ENCODE peak calls at places on chromosomes 11 and 22, in six cellular contexts. One of them, this sample, is unnamed.

GRCh38 chr11:38814670-38815069 is 2216.6 kb upstream of the RAG2 start:
- DNase-seq in epithelial cell of esophagus: peak; percentile 45
- DNase-seq in neural progenitor cell: no peak
- DNase-seq in mammary epithelial cell: peak; percentile 84
- DNase-seq in right atrium auricular region: no peak
- DNase-seq in ovary: no peak
- DNase-seq in this sample: peak; percentile 32

GRCh38 chr11:30583505-30584280 is 2.5 kb downstream of the MPPED2 start:
- DNase-seq in epithelial cell of esophagus: no peak
- DNase-seq in neural progenitor cell: peak; percentile 59
- DNase-seq in mammary epithelial cell: no peak
- DNase-seq in right atrium auricular region: peak; percentile 61
- DNase-seq in ovary: peak; percentile 36
- DNase-seq in this sample: no peak

GRCh38 chr22:41966225-41966606 is 3.0 kb upstream of the SEPTIN3 start:
- DNase-seq in epithelial cell of esophagus: no peak
- DNase-seq in neural progenitor cell: no peak
- DNase-seq in mammary epithelial cell: no peak
- DNase-seq in right atrium auricular region: no peak
- DNase-seq in ovary: no peak
- DNase-seq in this sample: no peak

GRCh38 chr11:1326435-1327063 is 17.1 kb upstream of the TOLLIP start:
- DNase-seq in epithelial cell of esophagus: no peak
- DNase-seq in neural progenitor cell: no peak
- DNase-seq in mammary epithelial cell: no peak
- DNase-seq in right atrium auricular region: no peak
- DNase-seq in ovary: no peak
- DNase-seq in this sample: peak; percentile 36

GRCh38 chr11:87173185-87174039 is 135.7 kb downstream of the TMEM135 start:
- DNase-seq in epithelial cell of esophagus: peak; percentile 43
- DNase-seq in neural progenitor cell: no peak
- DNase-seq in mammary epithelial cell: peak; percentile 58
- DNase-seq in right atrium auricular region: no peak
- DNase-seq in ovary: no peak
- DNase-seq in this sample: peak; percentile 74

GRCh38 chr22:49934891-49935557 is 16.6 kb downstream of the CRELD2 start:
- DNase-seq in epithelial cell of esophagus: peak; percentile 36
- DNase-seq in neural progenitor cell: peak; percentile 65
- DNase-seq in mammary epithelial cell: no peak
- DNase-seq in right atrium auricular region: no peak
- DNase-seq in ovary: peak; percentile 92
- DNase-seq in this sample: no peak

GRCh38 chr22:50672471-50673230 is at the start of gene SHANK3:
- DNase-seq in epithelial cell of esophagus: no peak
- DNase-seq in neural progenitor cell: no peak
- DNase-seq in mammary epithelial cell: no peak
- DNase-seq in right atrium auricular region: peak; percentile 64
- DNase-seq in ovary: no peak
- DNase-seq in this sample: no peak

GRCh38 chr11:11366793-11367192 is 13.7 kb upstream of the CSNK2A3 start:
- DNase-seq in epithelial cell of esophagus: peak; percentile 17
- DNase-seq in neural progenitor cell: no peak
- DNase-seq in mammary epithelial cell: no peak
- DNase-seq in right atrium auricular region: no peak
- DNase-seq in ovary: no peak
- DNase-seq in this sample: no peak

GRCh38 chr11:111423250-111423615 is 44.2 kb upstream of the POU2AF1 start:
- DNase-seq in epithelial cell of esophagus: no peak
- DNase-seq in neural progenitor cell: no peak
- DNase-seq in mammary epithelial cell: no peak
- DNase-seq in right atrium auricular region: no peak
- DNase-seq in ovary: no peak
- DNase-seq in this sample: no peak
- TF ChIP-seq CTCF in epithelial cell of esophagus: no peak
- TF ChIP-seq CTCF in neural progenitor cell: no peak
- TF ChIP-seq CTCF in mammary epithelial cell: no peak
- TF ChIP-seq CTCF in right atrium auricular region: no peak
- TF ChIP-seq CTCF in ovary: no peak
- TF ChIP-seq CTCF in this sample: peak; percentile 7

GRCh38 chr11:46725338-46726205 is 6.6 kb downstream of the F2 start:
- DNase-seq in epithelial cell of esophagus: no peak
- DNase-seq in neural progenitor cell: no peak
- DNase-seq in mammary epithelial cell: no peak
- DNase-seq in right atrium auricular region: no peak
- DNase-seq in ovary: no peak
- DNase-seq in this sample: no peak
- TF ChIP-seq CTCF in epithelial cell of esophagus: no peak
- TF ChIP-seq CTCF in neural progenitor cell: no peak
- TF ChIP-seq CTCF in mammary epithelial cell: no peak
- TF ChIP-seq CTCF in right atrium auricular region: no peak
- TF ChIP-seq CTCF in ovary: no peak
- TF ChIP-seq CTCF in this sample: no peak

DNA sequence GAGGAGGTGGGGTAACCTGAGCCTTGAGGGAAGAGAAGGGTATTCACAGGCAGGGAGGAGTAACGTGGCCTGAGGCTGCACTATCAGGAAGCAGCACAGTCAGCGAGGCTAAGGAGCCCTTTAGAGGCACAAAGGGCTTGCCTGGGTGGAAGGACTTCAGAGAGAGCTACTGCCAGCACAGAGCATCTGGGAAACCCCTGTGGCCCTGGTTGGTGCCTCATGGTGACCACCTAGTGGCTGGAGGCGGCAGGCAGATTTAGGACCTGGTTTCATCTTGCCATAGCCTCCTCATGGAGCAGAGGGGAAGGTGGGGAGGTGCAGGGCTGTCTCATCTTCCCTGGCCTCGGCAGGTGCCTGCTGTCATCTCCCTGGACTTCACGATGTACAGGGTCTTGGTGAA is 64.5 kb downstream of the MPPED1 start:
- DNase-seq in epithelial cell of esophagus: no peak
- DNase-seq in neural progenitor cell: peak; percentile 37
- DNase-seq in mammary epithelial cell: no peak
- DNase-seq in right atrium auricular region: no peak
- DNase-seq in ovary: no peak
- DNase-seq in this sample: no peak
- TF ChIP-seq CTCF in epithelial cell of esophagus: no peak
- TF ChIP-seq CTCF in neural progenitor cell: peak; percentile 35
- TF ChIP-seq CTCF in mammary epithelial cell: no peak
- TF ChIP-seq CTCF in right atrium auricular region: no peak
- TF ChIP-seq CTCF in ovary: no peak
- TF ChIP-seq CTCF in this sample: no peak

GRCh38 chr22:35135165-35135564 is 69.2 kb downstream of the ISX start:
- DNase-seq in epithelial cell of esophagus: no peak
- DNase-seq in neural progenitor cell: peak; percentile 48
- DNase-seq in mammary epithelial cell: no peak
- DNase-seq in right atrium auricular region: no peak
- DNase-seq in ovary: no peak
- DNase-seq in this sample: no peak

GRCh38 chr22:35138521-35138920 is 72.6 kb downstream of the ISX start:
- DNase-seq in epithelial cell of esophagus: no peak
- DNase-seq in neural progenitor cell: no peak
- DNase-seq in mammary epithelial cell: no peak
- DNase-seq in right atrium auricular region: no peak
- DNase-seq in ovary: no peak
- DNase-seq in this sample: no peak

DNA sequence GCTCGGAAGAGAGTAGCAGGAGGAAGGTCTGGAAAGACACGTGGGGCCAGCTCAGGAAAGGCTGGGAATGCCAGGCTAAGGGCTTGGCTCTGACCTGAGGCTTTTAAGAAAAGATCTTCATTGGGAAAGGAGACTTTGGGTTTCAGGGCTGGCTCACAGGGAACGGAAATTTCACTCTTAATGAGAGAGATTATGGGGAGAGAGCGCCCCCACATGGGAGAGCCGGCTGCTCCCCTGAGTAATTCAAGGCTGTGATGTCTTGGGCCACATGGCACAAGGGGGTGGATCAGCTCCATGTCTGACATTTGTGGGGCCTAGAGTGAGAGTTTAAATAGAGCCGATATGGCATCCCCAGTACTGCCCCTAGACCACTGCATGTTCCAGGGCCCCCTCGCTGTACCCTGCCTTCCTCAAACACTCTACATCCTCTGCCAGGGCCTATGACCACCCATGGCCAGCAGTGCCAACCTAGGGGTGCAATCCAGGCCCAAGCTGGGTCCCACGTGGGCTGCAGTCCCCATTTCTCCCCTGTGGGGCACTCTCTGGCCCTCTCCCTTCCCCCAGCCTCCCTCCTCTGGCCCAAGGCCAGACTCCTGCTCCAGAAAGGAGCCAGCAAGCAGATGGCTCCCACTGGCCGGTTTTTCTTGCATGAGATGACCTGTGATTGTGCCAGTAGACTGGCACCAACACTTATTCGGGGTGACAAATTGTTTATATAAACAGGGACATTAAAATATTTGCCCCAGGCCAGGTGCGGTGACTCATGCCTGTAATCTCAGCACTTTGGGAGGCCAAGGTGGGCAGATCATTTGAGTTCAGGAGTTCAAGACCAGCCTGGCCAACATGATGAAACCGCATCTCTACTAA is 75.2 kb downstream of the ISX start:
- DNase-seq in epithelial cell of esophagus: no peak
- DNase-seq in neural progenitor cell: peak; percentile 67
- DNase-seq in mammary epithelial cell: no peak
- DNase-seq in right atrium auricular region: no peak
- DNase-seq in ovary: no peak
- DNase-seq in this sample: no peak
- TF ChIP-seq CTCF in epithelial cell of esophagus: no peak
- TF ChIP-seq CTCF in neural progenitor cell: peak; percentile 70
- TF ChIP-seq CTCF in mammary epithelial cell: no peak
- TF ChIP-seq CTCF in right atrium auricular region: no peak
- TF ChIP-seq CTCF in ovary: no peak
- TF ChIP-seq CTCF in this sample: peak; percentile 30

DNA sequence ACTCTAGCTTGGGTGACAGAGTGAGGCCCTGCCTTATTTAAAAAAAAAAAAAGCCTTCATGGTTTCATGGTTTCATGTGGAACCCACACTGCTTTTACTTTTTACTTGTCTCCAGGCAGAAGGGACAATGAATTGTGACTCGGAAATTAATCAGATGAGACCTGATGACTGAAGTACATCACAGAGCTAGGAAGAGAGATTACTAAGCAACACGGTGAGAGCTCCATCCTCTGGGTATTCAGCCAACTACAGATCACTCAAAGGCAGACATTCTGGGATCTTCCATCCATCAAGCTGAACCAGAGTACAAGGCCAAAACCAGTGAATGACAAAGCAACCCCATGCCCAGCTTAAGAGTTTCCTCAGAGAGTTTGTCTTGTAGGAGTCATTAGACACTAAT is 433.2 kb downstream of the SOX6 start:
- DNase-seq in epithelial cell of esophagus: peak; percentile 57
- DNase-seq in neural progenitor cell: peak; percentile 31
- DNase-seq in mammary epithelial cell: peak; percentile 29
- DNase-seq in right atrium auricular region: no peak
- DNase-seq in ovary: no peak
- DNase-seq in this sample: no peak
- TF ChIP-seq CTCF in epithelial cell of esophagus: peak; percentile 44
- TF ChIP-seq CTCF in neural progenitor cell: peak; percentile 35
- TF ChIP-seq CTCF in mammary epithelial cell: no peak
- TF ChIP-seq CTCF in right atrium auricular region: no peak
- TF ChIP-seq CTCF in ovary: no peak
- TF ChIP-seq CTCF in this sample: no peak